ENCODE peak calls at places on chromosomes 6 and 20, in four cellular contexts. G is Peyer's patch, T is gastrocnemius medialis, Q is body of pancreas. R is an unnamed sample.

GRCh38 chr6:13355969-13356368 is 27.6 kb upstream of the TBC1D7 start:
- DNase-seq in Q (no peak), G (peak), T (no peak), R (no peak)

GRCh38 chr6:157187182-157188093 is 135.9 kb downstream of the TMEM242 start:
- DNase-seq in G (no peak), Q (no peak), T (peak), R (no peak)

GRCh38 chr6:118501099-118501498 is 47.0 kb upstream of the PLN start:
- DNase-seq in Q (no peak), G (no peak), T (no peak), R (no peak)

GRCh38 chr20:57275813-57276212 is 9.4 kb upstream of the BMP7 start:
- DNase-seq in T (no peak), Q (no peak), G (no peak), R (no peak)

GRCh38 chr20:35820715-35821114 is 48.9 kb downstream of the PHF20 start:
- DNase-seq in G (no peak), T (peak), Q (no peak), R (no peak)

GRCh38 chr20:17559338-17559737 is 10.5 kb upstream of the DSTN start:
- DNase-seq in G (no peak), Q (no peak), T (no peak), R (no peak)

GRCh38 chr6:71419217-71419953 is 130.8 kb downstream of the OGFRL1 start:
- DNase-seq in G (no peak), T (peak), Q (peak), R (no peak)

GRCh38 chr6:157089851-157090250 is 233.5 kb downstream of the TMEM242 start:
- DNase-seq in G (no peak), T (no peak), Q (no peak), R (no peak)

GRCh38 chr6:167683028-167683862 is 143.5 kb upstream of the AFDN start:
- DNase-seq in G (no peak), Q (peak), T (peak), R (peak)

GRCh38 chr6:135851442-135852271 is at the start of gene PDE7B:
- DNase-seq in T (peak), G (peak), Q (peak), R (peak)

GRCh38 chr6:40685771-40686170 is 98.6 kb upstream of the LRFN2 start:
- DNase-seq in G (no peak), T (no peak), Q (no peak), R (peak)

DNA sequence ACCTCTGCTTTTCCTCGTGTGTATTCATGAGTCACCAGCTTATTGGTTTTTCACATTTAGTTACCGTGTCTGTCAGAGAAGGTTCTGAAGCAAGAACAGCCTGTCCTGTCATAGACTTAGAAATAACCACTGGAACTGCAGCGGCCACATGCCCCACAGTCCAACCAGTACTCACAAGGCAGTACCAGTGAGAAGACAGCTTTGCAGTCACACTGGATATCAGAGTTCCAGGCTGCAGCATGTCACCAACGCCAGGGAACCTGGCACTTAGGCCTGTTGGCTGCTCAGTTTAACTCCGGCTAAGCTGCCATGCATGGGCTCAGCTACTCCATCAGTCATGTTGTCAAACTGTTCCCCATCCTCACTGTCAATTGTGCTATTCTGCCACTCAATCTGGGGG is 40.1 kb downstream of the ADNP start:
- DNase-seq in T (no peak), Q (no peak), G (no peak), R (no peak)
- TF ChIP-seq POLR2A in T (no peak), Q (no peak), G (no peak), R (no peak)

GRCh38 chr20:38791291-38791690 is 14.2 kb upstream of the PPP1R16B start:
- DNase-seq in T (no peak), G (no peak), Q (no peak), R (no peak)

GRCh38 chr20:38789503-38790209 is 15.8 kb upstream of the PPP1R16B start:
- DNase-seq in T (no peak), G (no peak), Q (no peak), R (no peak)

GRCh38 chr20:38787870-38788269 is 17.6 kb upstream of the PPP1R16B start:
- DNase-seq in T (no peak), Q (no peak), G (no peak), R (no peak)

GRCh38 chr20:38791940-38792339 is 13.6 kb upstream of the PPP1R16B start:
- DNase-seq in G (no peak), Q (no peak), T (no peak), R (no peak)

DNA sequence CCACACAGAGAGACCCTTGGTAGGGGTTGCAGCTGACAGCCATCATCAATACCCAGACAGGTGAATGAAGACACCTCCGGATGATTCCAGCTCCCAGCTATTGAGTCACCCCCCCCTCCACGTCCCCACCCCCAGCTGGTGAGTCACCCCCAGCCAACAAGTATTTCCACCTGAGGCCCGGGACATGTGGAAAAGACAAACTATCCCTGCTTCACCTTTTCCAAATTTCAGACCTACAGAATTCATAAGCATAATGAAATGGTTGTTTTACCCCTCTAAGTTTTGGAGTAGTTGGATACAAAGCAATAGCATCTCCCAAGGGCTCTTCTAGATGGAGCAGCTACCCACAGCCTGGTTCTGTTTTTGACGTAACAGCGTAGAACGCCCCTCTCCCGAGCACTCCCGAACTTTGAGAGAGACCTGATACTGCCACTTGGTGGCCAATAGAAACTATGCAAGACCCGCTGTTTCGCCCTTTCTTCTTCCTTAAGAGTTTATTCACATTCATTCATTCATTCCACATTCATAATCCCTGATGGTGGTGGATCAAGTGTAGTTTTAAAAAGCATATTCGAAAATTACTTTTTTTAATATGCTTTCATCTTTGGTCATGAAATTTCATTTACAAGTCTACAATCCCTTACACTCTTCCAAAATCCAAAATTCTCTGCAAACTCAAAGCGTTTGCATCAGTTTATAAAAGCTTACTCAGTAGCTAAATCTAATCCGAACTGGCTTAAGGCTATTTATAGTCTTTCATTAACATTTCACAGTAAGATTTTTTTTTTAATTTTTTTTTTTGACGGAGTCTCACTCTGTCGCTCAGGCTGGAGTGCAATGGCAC is 15.1 kb upstream of the PPP1R16B start:
- DNase-seq in G (no peak), Q (peak), T (no peak), R (no peak)
- TF ChIP-seq CTCF in G (peak), Q (peak), T (peak), R (peak)

GRCh38 chr6:2765896-2766766 is 938 bp downstream of the WRNIP1 start:
- DNase-seq in T (no peak), G (peak), Q (peak), R (peak)
- TF ChIP-seq POLR2A in T (no peak), G (no peak), Q (no peak), R (no peak)

DNA sequence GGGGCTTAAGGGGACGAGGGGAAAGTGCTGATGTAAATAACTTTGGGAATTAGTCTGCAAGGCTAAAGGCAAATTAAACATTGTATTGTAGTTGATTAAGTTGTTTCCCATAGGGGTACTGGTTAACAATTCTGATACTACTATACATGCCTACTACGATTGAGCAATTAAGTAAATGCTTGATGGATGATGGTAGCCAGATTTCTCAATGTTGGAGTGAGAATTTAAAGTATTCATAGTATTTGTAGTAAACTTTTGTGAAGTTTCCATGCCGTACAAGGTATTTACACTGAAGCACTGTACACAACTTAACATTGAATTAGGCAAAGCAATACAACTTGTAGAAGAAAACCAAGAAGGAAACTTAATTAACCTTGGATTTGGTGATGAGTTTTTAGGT is 852.3 kb downstream of the QKI start:
- DNase-seq in T (no peak), Q (no peak), G (no peak), R (no peak)
- TF ChIP-seq CTCF in T (no peak), Q (no peak), G (no peak), R (no peak)

GRCh38 chr20:23147964-23148720 is 62.0 kb upstream of the CD93 start:
- DNase-seq in T (peak), G (no peak), Q (no peak), R (no peak)
- TF ChIP-seq POLR2A in T (peak), G (no peak), Q (peak), R (peak)

GRCh38 chr20:31695849-31696804 is 26.5 kb downstream of the BCL2L1 start:
- DNase-seq in T (peak), Q (no peak), G (no peak), R (peak)
- TF ChIP-seq CTCF in T (no peak), Q (no peak), G (no peak), R (no peak)